ENCODE peak calls at places on chromosomes 5 and 9, in eight cellular contexts. One of them, this sample, is unnamed.
A peak's percentile ranks its signal among the peaks of the same experiment; 100 is the strongest.

GRCh38 chr5:93995126-93995621 is 253.8 kb upstream of the POU5F2 start:
- DNase-seq in pancreas: no peak
- DNase-seq in AG09309: peak; percentile 49
- DNase-seq in endothelial cell: no peak
- DNase-seq in fibroblast of lung: peak; percentile 40
- DNase-seq in activated CD4-positive, alpha-beta T cell treated with anti-CD3 and anti-CD28 coated beads, Interleukin-2, amount 50 U/mL, for 1 hour: no peak
- DNase-seq in lower lobe of right lung: no peak
- DNase-seq in progenitor cell of endocrine pancreas: no peak
- DNase-seq in this sample: no peak

GRCh38 chr5:134110382-134110781 is 4.1 kb upstream of the TCF7 start:
- DNase-seq in pancreas: no peak
- DNase-seq in fibroblast of lung: no peak
- DNase-seq in progenitor cell of endocrine pancreas: no peak
- DNase-seq in endothelial cell: no peak
- DNase-seq in lower lobe of right lung: no peak
- DNase-seq in activated CD4-positive, alpha-beta T cell treated with anti-CD3 and anti-CD28 coated beads, Interleukin-2, amount 50 U/mL, for 1 hour: no peak
- DNase-seq in AG09309: no peak
- DNase-seq in this sample: no peak

GRCh38 chr5:74916831-74917710 is 50.9 kb upstream of the FAM169A start:
- DNase-seq in activated CD4-positive, alpha-beta T cell treated with anti-CD3 and anti-CD28 coated beads, Interleukin-2, amount 50 U/mL, for 1 hour: no peak
- DNase-seq in progenitor cell of endocrine pancreas: no peak
- DNase-seq in lower lobe of right lung: no peak
- DNase-seq in AG09309: no peak
- DNase-seq in endothelial cell: no peak
- DNase-seq in fibroblast of lung: no peak
- DNase-seq in pancreas: no peak
- DNase-seq in this sample: no peak

GRCh38 chr5:50927953-50928352 is 261.5 kb downstream of the PARP8 start:
- DNase-seq in lower lobe of right lung: no peak
- DNase-seq in fibroblast of lung: no peak
- DNase-seq in progenitor cell of endocrine pancreas: no peak
- DNase-seq in endothelial cell: no peak
- DNase-seq in activated CD4-positive, alpha-beta T cell treated with anti-CD3 and anti-CD28 coated beads, Interleukin-2, amount 50 U/mL, for 1 hour: no peak
- DNase-seq in pancreas: no peak
- DNase-seq in AG09309: no peak
- DNase-seq in this sample: no peak

GRCh38 chr5:38540348-38540747 is 16.1 kb downstream of the LIFR start:
- DNase-seq in fibroblast of lung: no peak
- DNase-seq in lower lobe of right lung: peak; percentile 60
- DNase-seq in endothelial cell: no peak
- DNase-seq in AG09309: no peak
- DNase-seq in progenitor cell of endocrine pancreas: no peak
- DNase-seq in activated CD4-positive, alpha-beta T cell treated with anti-CD3 and anti-CD28 coated beads, Interleukin-2, amount 50 U/mL, for 1 hour: no peak
- DNase-seq in pancreas: no peak
- DNase-seq in this sample: no peak

GRCh38 chr5:101520417-101520816 is 617.3 kb upstream of the ST8SIA4 start:
- DNase-seq in activated CD4-positive, alpha-beta T cell treated with anti-CD3 and anti-CD28 coated beads, Interleukin-2, amount 50 U/mL, for 1 hour: no peak
- DNase-seq in lower lobe of right lung: no peak
- DNase-seq in fibroblast of lung: no peak
- DNase-seq in progenitor cell of endocrine pancreas: no peak
- DNase-seq in AG09309: no peak
- DNase-seq in pancreas: no peak
- DNase-seq in endothelial cell: no peak
- DNase-seq in this sample: no peak

GRCh38 chr9:137028281-137029057 is 432 bp upstream of the ABCA2 start:
- DNase-seq in activated CD4-positive, alpha-beta T cell treated with anti-CD3 and anti-CD28 coated beads, Interleukin-2, amount 50 U/mL, for 1 hour: peak; percentile 61
- DNase-seq in pancreas: peak; percentile 90
- DNase-seq in endothelial cell: peak; percentile 65
- DNase-seq in AG09309: no peak
- DNase-seq in lower lobe of right lung: peak; percentile 82
- DNase-seq in progenitor cell of endocrine pancreas: peak; percentile 67
- DNase-seq in fibroblast of lung: no peak
- DNase-seq in this sample: peak; percentile 68

GRCh38 chr9:134066923-134067851 is 639 bp downstream of the BRD3 start:
- DNase-seq in lower lobe of right lung: peak; percentile 56
- DNase-seq in fibroblast of lung: peak; percentile 28
- DNase-seq in pancreas: peak; percentile 72
- DNase-seq in activated CD4-positive, alpha-beta T cell treated with anti-CD3 and anti-CD28 coated beads, Interleukin-2, amount 50 U/mL, for 1 hour: peak; percentile 42
- DNase-seq in progenitor cell of endocrine pancreas: peak; percentile 32
- DNase-seq in AG09309: no peak
- DNase-seq in endothelial cell: peak; percentile 44
- DNase-seq in this sample: peak; percentile 39

GRCh38 chr5:19987594-19988345 is at the start of gene CDH18:
- DNase-seq in activated CD4-positive, alpha-beta T cell treated with anti-CD3 and anti-CD28 coated beads, Interleukin-2, amount 50 U/mL, for 1 hour: no peak
- DNase-seq in fibroblast of lung: peak; percentile 56
- DNase-seq in lower lobe of right lung: peak; percentile 45
- DNase-seq in AG09309: no peak
- DNase-seq in pancreas: peak; percentile 84
- DNase-seq in progenitor cell of endocrine pancreas: peak; percentile 42
- DNase-seq in endothelial cell: peak; percentile 69
- DNase-seq in this sample: no peak

GRCh38 chr9:133120343-133121199 is 469 bp downstream of the RALGDS start:
- DNase-seq in progenitor cell of endocrine pancreas: no peak
- DNase-seq in endothelial cell: no peak
- DNase-seq in pancreas: peak; percentile 73
- DNase-seq in lower lobe of right lung: no peak
- DNase-seq in activated CD4-positive, alpha-beta T cell treated with anti-CD3 and anti-CD28 coated beads, Interleukin-2, amount 50 U/mL, for 1 hour: no peak
- DNase-seq in AG09309: no peak
- DNase-seq in fibroblast of lung: no peak
- DNase-seq in this sample: no peak

This sample was measured in stimulated activated CD4-positive, alpha-beta T cell treated with anti-CD3 and anti-CD28 coated beads, Interleukin-12 subunit alpha, Interleukin-12 subunit beta, amount 100 ng/mL, for 4 hours.